ENCODE peak calls at places on chromosomes 3 and 15, in six cellular contexts. W, G, T, N, O and H are unnamed samples.

GRCh38 chr15:71296032-71296686 is 180.9 kb downstream of the THSD4 start:
- DNase-seq in W (no peak), O (no peak), T (no peak), G (no peak), N (no peak), H (no peak)

GRCh38 chr3:59572106-59572505 is 522.3 kb upstream of the CFAP20DC start:
- DNase-seq in T (no peak), N (no peak), O (no peak), W (no peak), G (no peak), H (no peak)

GRCh38 chr3:124560406-124561215 is 169.6 kb upstream of the UMPS start:
- DNase-seq in W (no peak), T (no peak), G (no peak), N (no peak), O (no peak), H (no peak)

GRCh38 chr3:129612350-129613204 is 6.1 kb upstream of the PLXND1 start:
- DNase-seq in N (no peak), W (no peak), O (no peak), G (no peak), T (no peak), H (no peak)

GRCh38 chr3:43362961-43363360 is 76.6 kb downstream of the SNRK start:
- DNase-seq in N (no peak), W (no peak), O (no peak), G (no peak), T (no peak), H (no peak)

GRCh38 chr15:23566070-23567050 is 886 bp downstream of the MKRN3 start:
- DNase-seq in G (no peak), O (no peak), T (no peak), W (no peak), N (peak), H (no peak)

GRCh38 chr15:72916939-72917338 is 133.4 kb upstream of the ADPGK start:
- DNase-seq in W (no peak), N (no peak), G (no peak), T (no peak), O (no peak), H (no peak)

GRCh38 chr3:10155123-10155472 is 9.6 kb upstream of the IRAK2 start:
- DNase-seq in N (no peak), T (no peak), G (no peak), O (no peak), W (no peak), H (no peak)

GRCh38 chr3:11558002-11558401 is 85.7 kb downstream of the VGLL4 start:
- DNase-seq in G (no peak), N (no peak), T (no peak), O (no peak), W (no peak), H (no peak)

GRCh38 chr3:16423947-16424673 is 89.4 kb downstream of the RFTN1 start:
- DNase-seq in W (no peak), N (no peak), T (no peak), G (no peak), O (no peak), H (no peak)

GRCh38 chr3:33064929-33065328 is 32.0 kb downstream of the GLB1 start:
- DNase-seq in T (no peak), N (no peak), W (no peak), O (no peak), G (no peak), H (no peak)

GRCh38 chr3:26931891-26932290 is 309.3 kb downstream of the LRRC3B start:
- DNase-seq in T (no peak), G (no peak), N (no peak), W (no peak), O (no peak), H (no peak)

GRCh38 chr3:183486472-183486871 is 58.1 kb upstream of the MCF2L2 start:
- DNase-seq in G (no peak), O (no peak), T (no peak), W (peak), N (no peak), H (no peak)

GRCh38 chr3:14237431-14237830 is 58.8 kb downstream of the LSM3 start:
- DNase-seq in O (no peak), W (peak), T (no peak), G (no peak), N (no peak), H (no peak)

GRCh38 chr3:155778441-155778840 is 27.6 kb downstream of the C3orf33 start:
- DNase-seq in O (no peak), N (no peak), T (no peak), G (no peak), W (no peak), H (no peak)

GRCh38 chr3:62378329-62378789 is 5.0 kb upstream of the FEZF2 start:
- DNase-seq in O (no peak), N (no peak), G (no peak), W (no peak), T (peak), H (no peak)

GRCh38 chr15:37818152-37818677 is 116.2 kb upstream of the TMCO5A start:
- DNase-seq in N (no peak), G (no peak), W (no peak), T (no peak), O (no peak), H (no peak)

GRCh38 chr3:190533511-190534282 is 19.8 kb downstream of the IL1RAP start:
- DNase-seq in O (no peak), N (no peak), T (no peak), W (no peak), G (peak), H (no peak)

GRCh38 chr15:53978248-53978906 is at the start of gene UNC13C:
- DNase-seq in T (peak), W (no peak), N (no peak), G (no peak), O (no peak), H (no peak)

GRCh38 chr3:177195242-177195940 is 1.9 kb downstream of the TBL1XR1 start:
- DNase-seq in O (no peak), T (no peak), G (no peak), W (no peak), N (peak), H (no peak)

GRCh38 chr15:98142584-98142983 is 182.1 kb downstream of the ARRDC4 start:
- DNase-seq in O (no peak), N (no peak), T (peak), W (no peak), G (no peak), H (no peak)

GRCh38 chr3:51350751-51351150 is 34.3 kb upstream of the MANF start:
- DNase-seq in O (no peak), W (no peak), N (no peak), G (no peak), T (no peak), H (no peak)

GRCh38 chr3:56248021-56248420 is 220.2 kb downstream of the ERC2 start:
- DNase-seq in N (no peak), O (no peak), G (no peak), W (no peak), T (no peak), H (no peak)

GRCh38 chr3:115380883-115381572 is 233.9 kb upstream of the ZBTB20 start:
- DNase-seq in W (no peak), N (no peak), G (no peak), O (no peak), T (no peak), H (no peak)

GRCh38 chr3:57030711-57031110 is 29.8 kb upstream of the SPATA12 start:
- DNase-seq in O (no peak), W (no peak), G (no peak), N (no peak), T (no peak), H (no peak)

GRCh38 chr3:13145131-13145825 is 72.0 kb upstream of the IQSEC1 start:
- DNase-seq in T (no peak), G (no peak), O (no peak), N (no peak), W (peak), H (no peak)

GRCh38 chr3:129226374-129226773 is 23.0 kb upstream of the COPG1 start:
- DNase-seq in T (no peak), G (no peak), O (no peak), W (no peak), N (no peak), H (no peak)

GRCh38 chr3:188583476-188584161 is 429.7 kb downstream of the LPP start:
- DNase-seq in W (no peak), G (no peak), O (no peak), N (no peak), T (no peak), H (no peak)

GRCh38 chr3:114711321-114711891 is 417.6 kb downstream of the TIGIT start:
- DNase-seq in T (no peak), O (no peak), W (no peak), G (no peak), N (no peak), H (no peak)

GRCh38 chr15:80773122-80773551 is 6.0 kb upstream of the CEMIP start:
- DNase-seq in W (no peak), G (no peak), N (no peak), O (no peak), T (no peak), H (no peak)

GRCh38 chr3:117400303-117400702 is 690.7 kb downstream of the TUSC7 start:
- DNase-seq in W (no peak), G (no peak), T (no peak), O (no peak), N (no peak), H (no peak)